ENCODE peak calls at places on chromosomes 16 and 17, in four cellular contexts. Z, C, T and M are unnamed samples.

GRCh38 chr17:78823282-78824046 is 17.1 kb downstream of the USP36 start:
- DNase-seq in Z (no peak), C (no peak), T (no peak), M (no peak)

GRCh38 chr16:54582631-54583250 is 296.2 kb upstream of the IRX3 start:
- DNase-seq in Z (no peak), C (no peak), T (no peak), M (no peak)

GRCh38 chr16:57349212-57350031 is 9.2 kb upstream of the CCL22 start:
- DNase-seq in Z (no peak), C (no peak), T (no peak), M (no peak)

GRCh38 chr17:19342611-19343255 is 19.8 kb downstream of the B9D1 start:
- DNase-seq in Z (no peak), C (peak), T (no peak), M (no peak)

GRCh38 chr17:9035249-9035648 is 13.9 kb downstream of the NTN1 start:
- DNase-seq in Z (no peak), C (no peak), T (no peak), M (no peak)

GRCh38 chr16:82031116-82032084 is 3.7 kb upstream of the HSD17B2 start:
- DNase-seq in Z (no peak), C (peak), T (peak), M (peak)

GRCh38 chr17:32498362-32498761 is 11.6 kb downstream of the CDK5R1 start:
- DNase-seq in Z (no peak), C (no peak), T (no peak), M (no peak)

GRCh38 chr16:4505356-4506153 is 29.4 kb downstream of the HMOX2 start:
- DNase-seq in Z (no peak), C (no peak), T (peak), M (no peak)

GRCh38 chr16:24646646-24646995 is 82.8 kb upstream of the TNRC6A start:
- DNase-seq in Z (no peak), C (no peak), T (no peak), M (no peak)

GRCh38 chr17:78172284-78173024 is 4.1 kb downstream of the SYNGR2 start:
- DNase-seq in Z (no peak), C (peak), T (no peak), M (no peak)

GRCh38 chr17:27630607-27631408 is at the start of gene LGALS9:
- DNase-seq in Z (no peak), C (no peak), T (no peak), M (no peak)

GRCh38 chr16:57752581-57753447 is 17.2 kb downstream of the KATNB1 start:
- DNase-seq in Z (no peak), C (no peak), T (no peak), M (no peak)

GRCh38 chr17:50212121-50212843 is 10.9 kb upstream of the COL1A1 start:
- DNase-seq in Z (peak), C (no peak), T (no peak), M (no peak)

GRCh38 chr17:41784207-41784744 is 2.2 kb downstream of the JUP start:
- DNase-seq in Z (no peak), C (peak), T (peak), M (peak)

DNA sequence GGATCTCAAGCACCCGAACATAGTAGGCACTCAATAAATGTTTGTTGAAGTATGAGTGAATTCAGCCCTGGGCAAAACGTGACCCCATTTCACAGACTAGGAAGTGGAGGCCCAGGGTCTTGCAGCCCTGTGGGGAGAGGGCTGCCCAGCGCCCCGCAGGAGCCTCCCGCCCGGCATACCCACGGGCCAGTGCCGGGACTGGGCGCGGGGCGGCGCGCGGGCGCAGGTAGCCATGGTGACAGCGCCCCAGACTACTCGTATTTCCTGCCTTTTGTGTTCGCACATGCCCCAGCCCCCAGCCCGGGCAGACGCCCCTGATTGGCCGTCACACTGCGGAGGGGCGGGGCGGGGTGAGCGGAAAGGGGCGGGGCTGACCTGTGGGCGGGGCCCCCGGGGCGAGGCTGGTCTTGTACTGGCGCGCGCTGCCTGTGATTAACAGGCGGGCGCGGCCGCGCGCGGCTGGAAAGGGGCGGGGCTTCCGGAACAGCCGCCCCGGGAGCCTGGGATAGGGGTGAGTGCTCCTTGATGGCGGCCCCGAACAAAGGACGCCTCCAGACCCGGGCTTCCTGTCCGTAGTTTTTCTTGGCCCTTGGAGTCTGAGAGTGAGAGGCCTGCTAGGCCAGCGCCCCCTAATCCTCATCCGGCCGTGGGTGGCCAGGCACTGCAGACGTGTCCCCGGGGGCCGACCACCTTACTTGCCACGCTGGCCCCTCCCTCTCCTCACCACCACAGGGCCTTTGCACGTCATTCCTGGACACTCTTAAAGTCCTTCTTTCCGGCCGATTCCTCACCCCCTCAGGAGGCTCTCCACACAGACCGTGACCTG is 71.0 kb downstream of the RAI1 start:
- DNase-seq in Z (peak), C (peak), T (peak), M (peak)
- TF ChIP-seq POLR2A in Z (peak), C (peak), T (peak), M (peak)

DNA sequence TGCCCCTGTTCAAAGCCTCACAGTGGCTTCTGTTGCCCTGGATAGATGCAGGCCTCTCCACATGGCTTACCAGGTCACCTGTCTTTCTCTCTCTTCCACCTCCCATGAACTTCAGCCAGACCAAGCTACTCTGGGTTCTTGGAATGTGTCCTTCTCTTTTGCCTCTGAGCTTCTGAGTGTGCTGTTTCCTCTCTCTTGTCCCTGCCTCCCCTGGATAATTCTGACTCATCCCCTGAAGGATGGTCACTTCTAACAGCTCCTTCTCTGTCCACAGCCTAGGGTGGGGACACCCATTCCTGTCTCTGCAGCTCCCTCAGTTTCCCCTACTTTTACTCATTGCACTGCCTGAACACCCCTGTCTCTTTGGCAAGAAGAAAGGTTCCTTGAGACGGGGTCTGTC is 2.9 kb downstream of the GUCY2D start:
- DNase-seq in Z (no peak), C (no peak), T (no peak), M (peak)
- TF ChIP-seq POLR2A in Z (no peak), C (no peak), T (no peak), M (no peak)

GRCh38 chr16:66949472-66949871 is 11.6 kb upstream of the CES3 start:
- DNase-seq in Z (no peak), C (no peak), T (no peak), M (no peak)
- TF ChIP-seq POLR2A in Z (no peak), C (no peak), T (no peak), M (no peak)

GRCh38 chr17:45301674-45302073 is 15.1 kb downstream of the MAP3K14 start:
- DNase-seq in Z (no peak), C (no peak), T (no peak), M (no peak)
- TF ChIP-seq POLR2A in Z (no peak), C (no peak), T (no peak), M (no peak)

DNA sequence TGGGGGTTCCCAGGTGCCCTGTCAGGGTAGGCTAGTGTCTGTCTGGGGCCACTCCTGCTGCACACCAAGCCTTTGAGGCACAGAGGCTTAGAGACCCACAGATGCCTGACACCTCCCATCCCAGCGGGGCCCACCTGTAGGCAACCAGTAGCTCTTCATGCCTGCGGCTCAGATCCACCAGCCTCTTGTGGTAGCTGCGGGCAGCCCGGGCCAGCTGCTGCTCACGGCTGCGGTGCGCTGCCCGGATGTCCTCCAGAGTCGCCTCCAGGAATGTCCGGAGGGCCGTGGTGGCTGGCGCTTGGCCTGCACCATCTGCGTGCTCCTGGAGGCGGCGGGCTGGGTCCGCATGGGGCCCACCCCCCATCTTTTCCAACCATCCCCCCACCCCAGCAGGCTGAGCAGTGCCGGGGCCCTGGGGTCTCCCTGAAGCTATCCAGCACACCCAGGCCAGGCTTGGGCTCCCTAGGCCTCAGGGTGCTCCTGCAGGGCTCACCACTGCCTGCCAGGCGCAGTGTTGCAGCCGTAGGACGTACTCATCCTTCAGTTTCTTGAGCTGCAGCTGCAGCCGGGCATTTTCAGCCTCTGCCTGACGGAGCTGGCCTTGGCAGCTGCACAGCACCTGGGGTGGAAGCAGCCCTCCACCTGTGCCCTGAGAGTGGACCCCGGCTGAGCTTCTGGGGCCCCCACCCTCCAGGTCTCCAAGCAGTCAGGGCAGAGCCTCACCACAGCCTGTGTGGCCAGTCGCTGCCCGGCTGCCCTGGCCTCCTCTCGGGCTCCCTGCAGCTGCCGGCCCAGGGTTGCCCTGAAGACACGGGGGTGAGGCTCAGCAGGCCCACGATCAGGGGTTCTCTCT is 1.8 kb downstream of the CCDC78 start:
- DNase-seq in Z (no peak), C (no peak), T (no peak), M (no peak)
- TF ChIP-seq POLR2A in Z (no peak), C (no peak), T (no peak), M (no peak)

GRCh38 chr17:1008008-1008761 is 11.3 kb downstream of the TIMM22 start:
- DNase-seq in Z (peak), C (no peak), T (no peak), M (no peak)

GRCh38 chr17:1011138-1011537 is 14.2 kb downstream of the TIMM22 start:
- DNase-seq in Z (no peak), C (no peak), T (no peak), M (no peak)

GRCh38 chr17:1009411-1010085 is 12.6 kb downstream of the TIMM22 start:
- DNase-seq in Z (no peak), C (no peak), T (no peak), M (no peak)

GRCh38 chr17:1010586-1010985 is 13.7 kb downstream of the TIMM22 start:
- DNase-seq in Z (no peak), C (no peak), T (no peak), M (no peak)

DNA sequence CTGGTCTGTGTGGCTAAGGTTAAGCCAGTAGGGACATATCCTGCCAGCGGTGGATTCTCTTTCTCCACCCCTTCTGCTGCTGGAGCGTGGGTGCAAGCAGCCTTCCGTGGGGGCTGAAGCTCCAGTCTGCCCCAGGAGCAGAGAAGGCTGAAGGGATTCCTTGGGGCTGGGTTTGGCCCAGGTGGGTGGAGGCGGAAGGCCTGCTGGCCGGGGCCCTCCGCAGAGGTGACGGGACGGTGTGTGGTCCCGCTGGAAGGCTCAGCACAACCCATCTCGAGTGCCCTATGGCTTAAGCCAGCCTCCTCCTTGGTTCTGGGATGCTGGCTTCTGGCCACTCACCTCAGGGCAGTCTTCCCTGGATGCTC is 13.1 kb downstream of the TIMM22 start:
- DNase-seq in Z (no peak), C (no peak), T (no peak), M (no peak)
- TF ChIP-seq POLR2A in Z (no peak), C (no peak), T (no peak), M (no peak)

GRCh38 chr17:64229815-64230550 is 33.1 kb downstream of the TEX2 start:
- DNase-seq in Z (no peak), C (no peak), T (no peak), M (no peak)
- TF ChIP-seq POLR2A in Z (no peak), C (no peak), T (no peak), M (no peak)

GRCh38 chr16:67405336-67405735 is 10.9 kb downstream of the ZDHHC1 start:
- DNase-seq in Z (no peak), C (no peak), T (no peak), M (no peak)

GRCh38 chr16:67404740-67405226 is 11.5 kb upstream of the TPPP3 start:
- DNase-seq in Z (no peak), C (no peak), T (no peak), M (no peak)

GRCh38 chr16:67406111-67406593 is 10.1 kb downstream of the ZDHHC1 start:
- DNase-seq in Z (no peak), C (no peak), T (no peak), M (no peak)

GRCh38 chr16:67406628-67407027 is 9.6 kb downstream of the ZDHHC1 start:
- DNase-seq in Z (no peak), C (no peak), T (no peak), M (peak)

GRCh38 chr16:67403976-67404555 is 10.8 kb upstream of the TPPP3 start:
- DNase-seq in Z (no peak), C (no peak), T (no peak), M (no peak)
- TF ChIP-seq POLR2A in Z (no peak), C (no peak), T (no peak), M (no peak)

GRCh38 chr17:29929544-29930398 is at the start of gene SSH2:
- DNase-seq in Z (peak), C (peak), T (peak), M (peak)
- TF ChIP-seq POLR2A in Z (no peak), C (peak), T (peak), M (peak)

GRCh38 chr17:82269882-82270500 is 3.5 kb downstream of the CSNK1D start:
- DNase-seq in Z (no peak), C (no peak), T (no peak), M (no peak)

GRCh38 chr17:82266142-82266541 is 7.4 kb downstream of the CSNK1D start:
- DNase-seq in Z (no peak), C (no peak), T (no peak), M (no peak)

GRCh38 chr17:82270651-82271050 is 2.8 kb downstream of the CSNK1D start:
- DNase-seq in Z (no peak), C (no peak), T (no peak), M (no peak)

GRCh38 chr17:82269138-82269881 is 4.2 kb downstream of the CSNK1D start:
- DNase-seq in Z (no peak), C (no peak), T (no peak), M (no peak)

DNA sequence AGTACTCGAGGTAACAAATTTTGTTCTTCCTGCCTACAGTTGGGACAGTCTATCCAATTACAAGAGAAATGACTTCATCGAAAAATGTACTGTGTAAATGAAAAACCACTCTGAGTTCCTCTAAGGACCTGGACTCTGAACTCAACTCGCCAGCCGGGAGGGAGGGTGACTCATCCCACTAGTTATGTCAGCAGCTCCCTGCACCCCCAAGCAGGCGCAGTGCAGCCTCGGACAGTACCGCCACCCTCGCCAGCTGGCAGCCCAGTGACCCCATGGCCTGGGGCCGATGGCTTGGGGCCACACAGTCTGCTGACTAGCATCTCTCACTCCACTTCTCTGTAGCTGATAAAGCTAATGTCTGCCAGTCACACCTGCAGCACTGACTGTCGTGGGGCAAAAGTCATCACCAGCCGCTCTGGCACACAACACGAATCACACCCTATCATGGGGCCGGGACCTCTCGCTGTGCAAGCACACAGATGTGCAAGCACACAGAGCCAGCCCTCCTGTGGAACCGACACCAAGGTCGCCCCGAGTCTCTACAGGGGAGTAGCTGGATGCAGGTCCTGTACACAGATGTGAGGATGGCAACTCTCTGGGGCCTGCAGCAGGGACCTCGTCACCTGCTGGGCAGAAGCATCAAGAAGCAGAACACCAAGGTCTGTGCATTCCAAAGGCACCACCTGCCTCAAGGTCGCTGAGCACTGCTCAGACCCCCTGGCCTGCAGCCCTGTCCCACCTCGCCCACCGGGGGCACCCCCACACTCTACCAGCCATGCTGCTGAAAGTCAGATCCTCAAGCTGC is 5.7 kb downstream of the CSNK1D start:
- DNase-seq in Z (peak), C (peak), T (peak), M (peak)
- TF ChIP-seq POLR2A in Z (no peak), C (no peak), T (no peak), M (no peak)